ENCODE peak calls at places on chromosomes 1 and 21, in six cellular contexts. N is endothelial cell of umbilical vein, A is hepatocyte, U is OCI-LY7, B is K562, I is PC-3. R is an unnamed sample.
A peak's percentile ranks its signal among the peaks of the same experiment; 100 is the strongest.

GRCh38 chr1:227437495-227438008 is 119.3 kb upstream of the CDC42BPA start:
- DNase-seq in N (peak; percentile 84), A (peak; percentile 52), U (peak; percentile 3), B (peak; percentile 83), I (peak; percentile 90), R (peak; percentile 62)

GRCh38 chr1:184270556-184270955 is 116.3 kb upstream of the C1orf21 start:
- DNase-seq in N (no peak), A (no peak), U (no peak), B (no peak), I (no peak), R (no peak)

GRCh38 chr1:171833091-171833822 is 8.0 kb upstream of the DNM3 start:
- DNase-seq in N (no peak), A (no peak), U (no peak), B (no peak), I (no peak), R (no peak)

GRCh38 chr1:23951646-23952095 is 8.0 kb upstream of the PNRC2 start:
- DNase-seq in N (peak; percentile 80), A (peak; percentile 52), U (no peak), B (no peak), I (peak; percentile 89), R (no peak)

GRCh38 chr21:33655591-33656221 is 13.4 kb downstream of the ITSN1 start:
- DNase-seq in N (peak; percentile 90), A (peak; percentile 87), U (no peak), B (peak; percentile 32), I (peak; percentile 98), R (no peak)

GRCh38 chr1:45566722-45567121 is 16.1 kb downstream of the AKR1A1 start:
- DNase-seq in N (no peak), A (peak; percentile 51), U (no peak), B (no peak), I (no peak), R (no peak)

GRCh38 chr1:150534002-150534401 is 15.2 kb upstream of the ADAMTSL4 start:
- DNase-seq in N (no peak), A (no peak), U (no peak), B (no peak), I (no peak), R (no peak)

GRCh38 chr1:196535727-196536126 is 72.5 kb downstream of the KCNT2 start:
- DNase-seq in N (no peak), A (no peak), U (peak; percentile 77), B (no peak), I (peak; percentile 5), R (peak; percentile 52)

GRCh38 chr1:1083181-1084027 is 9.3 kb upstream of the RNF223 start:
- DNase-seq in N (no peak), A (no peak), U (no peak), B (no peak), I (no peak), R (no peak)

GRCh38 chr1:37244083-37244480 is 209.8 kb upstream of the GRIK3 start:
- DNase-seq in N (no peak), A (no peak), U (no peak), B (no peak), I (no peak), R (no peak)

GRCh38 chr1:89149229-89149628 is 23.3 kb upstream of the GBP2 start:
- DNase-seq in N (peak; percentile 14), A (peak; percentile 58), U (no peak), B (no peak), I (peak; percentile 33), R (no peak)

GRCh38 chr1:172390620-172391491 is 29.6 kb upstream of the C1orf105 start:
- DNase-seq in N (peak; percentile 28), A (peak; percentile 37), U (peak; percentile 37), B (no peak), I (no peak), R (no peak)

GRCh38 chr1:97314685-97315084 is 593.1 kb downstream of the PTBP2 start:
- DNase-seq in N (no peak), A (no peak), U (no peak), B (no peak), I (no peak), R (no peak)

GRCh38 chr1:113835686-113836290 is 23.5 kb upstream of the RSBN1 start:
- DNase-seq in N (peak; percentile 72), A (peak; percentile 68), U (peak; percentile 71), B (peak; percentile 38), I (peak; percentile 75), R (peak; percentile 90)

GRCh38 chr1:233005703-233006102 is 55.3 kb downstream of the NTPCR start:
- DNase-seq in N (peak; percentile 76), A (no peak), U (no peak), B (peak; percentile 35), I (peak; percentile 51), R (no peak)

GRCh38 chr1:102628008-102628736 is 480.1 kb downstream of the COL11A1 start:
- DNase-seq in N (no peak), A (peak; percentile 20), U (no peak), B (no peak), I (peak; percentile 19), R (no peak)

GRCh38 chr1:154988053-154988954 is 5.1 kb upstream of the LENEP start:
- DNase-seq in N (no peak), A (no peak), U (no peak), B (no peak), I (no peak), R (no peak)

GRCh38 chr1:94705755-94706154 is 114.4 kb upstream of the SLC44A3 start:
- DNase-seq in N (no peak), A (no peak), U (no peak), B (no peak), I (no peak), R (no peak)

GRCh38 chr1:150981805-150982712 is at the start of gene ANXA9:
- DNase-seq in N (no peak), A (peak; percentile 76), U (no peak), B (peak; percentile 78), I (peak; percentile 14), R (no peak)

GRCh38 chr1:27004471-27005165 is 8.0 kb downstream of the TENT5B start:
- DNase-seq in N (no peak), A (peak; percentile 72), U (no peak), B (peak; percentile 84), I (no peak), R (no peak)

GRCh38 chr21:34336245-34336644 is 27.6 kb upstream of the KCNE2 start:
- DNase-seq in N (no peak), A (no peak), U (no peak), B (no peak), I (no peak), R (no peak)

GRCh38 chr1:209651148-209651547 is 1.1 kb downstream of the LAMB3 start:
- DNase-seq in N (peak; percentile 77), A (peak; percentile 82), U (no peak), B (peak; percentile 80), I (peak; percentile 95), R (peak; percentile 38)

GRCh38 chr1:209650454-209650853 is 1.8 kb downstream of the LAMB3 start:
- DNase-seq in N (no peak), A (no peak), U (no peak), B (no peak), I (no peak), R (peak; percentile 23)

GRCh38 chr1:209653915-209654351 is 1.7 kb upstream of the LAMB3 start:
- DNase-seq in N (no peak), A (peak; percentile 74), U (no peak), B (no peak), I (no peak), R (no peak)

GRCh38 chr1:209652873-209653401 is 712 bp upstream of the LAMB3 start:
- DNase-seq in N (peak; percentile 64), A (peak; percentile 95), U (no peak), B (peak; percentile 46), I (peak; percentile 100), R (no peak)

GRCh38 chr1:209652121-209652742 is at the start of gene LAMB3:
- DNase-seq in N (no peak), A (peak; percentile 73), U (no peak), B (no peak), I (peak; percentile 94), R (no peak)
- H3K4me1 ChIP-seq in N (peaks cover 27% of the 10 kb centered on the region), A (peaks cover 47% of the 10 kb centered on the region), U (no peaks in the 10 kb centered on the region), B (peaks cover 39% of the 10 kb centered on the region), I (peaks cover 81% of the 10 kb centered on the region), R (no peaks in the 10 kb centered on the region)

GRCh38 chr1:50859657-50860056 is 100.4 kb downstream of the FAF1 start:
- DNase-seq in N (no peak), A (no peak), U (no peak), B (no peak), I (no peak), R (no peak)

GRCh38 chr1:50858761-50859160 is 101.3 kb downstream of the FAF1 start:
- DNase-seq in N (no peak), A (no peak), U (no peak), B (no peak), I (no peak), R (no peak)

GRCh38 chr1:50860256-50860655 is 99.8 kb downstream of the FAF1 start:
- DNase-seq in N (no peak), A (no peak), U (no peak), B (no peak), I (no peak), R (no peak)

GRCh38 chr1:50860702-50861101 is 99.4 kb downstream of the FAF1 start:
- DNase-seq in N (no peak), A (no peak), U (no peak), B (no peak), I (no peak), R (no peak)

DNA sequence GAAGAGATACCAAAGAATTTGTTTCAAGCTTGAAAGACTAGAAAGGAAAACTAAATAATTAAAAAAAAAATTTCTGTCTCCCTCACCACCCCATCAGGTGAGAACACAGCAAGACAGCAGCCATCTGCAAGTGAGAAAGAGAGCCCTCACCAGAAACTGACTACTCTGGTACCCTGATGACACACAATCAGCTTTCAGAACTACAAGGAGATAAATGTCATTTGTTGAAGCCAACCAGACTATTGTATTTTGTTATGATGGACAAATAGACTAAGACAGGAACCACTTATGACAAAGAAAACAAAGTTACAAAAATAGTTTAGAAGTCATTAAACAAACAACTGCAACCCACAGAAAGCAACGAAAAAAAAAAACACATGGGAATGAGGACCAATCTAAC is 98.3 kb downstream of the FAF1 start:
- DNase-seq in N (peak; percentile 21), A (no peak), U (no peak), B (no peak), I (peak; percentile 32), R (no peak)
- H3K9me3 ChIP-seq in N (no peaks in the 10 kb centered on the region), A (no peaks in the 10 kb centered on the region), U (peaks cover 21% of the 10 kb centered on the region), B (peaks cover 1% of the 10 kb centered on the region), I (no peaks in the 10 kb centered on the region), R (peaks cover 17% of the 10 kb centered on the region)

DNA sequence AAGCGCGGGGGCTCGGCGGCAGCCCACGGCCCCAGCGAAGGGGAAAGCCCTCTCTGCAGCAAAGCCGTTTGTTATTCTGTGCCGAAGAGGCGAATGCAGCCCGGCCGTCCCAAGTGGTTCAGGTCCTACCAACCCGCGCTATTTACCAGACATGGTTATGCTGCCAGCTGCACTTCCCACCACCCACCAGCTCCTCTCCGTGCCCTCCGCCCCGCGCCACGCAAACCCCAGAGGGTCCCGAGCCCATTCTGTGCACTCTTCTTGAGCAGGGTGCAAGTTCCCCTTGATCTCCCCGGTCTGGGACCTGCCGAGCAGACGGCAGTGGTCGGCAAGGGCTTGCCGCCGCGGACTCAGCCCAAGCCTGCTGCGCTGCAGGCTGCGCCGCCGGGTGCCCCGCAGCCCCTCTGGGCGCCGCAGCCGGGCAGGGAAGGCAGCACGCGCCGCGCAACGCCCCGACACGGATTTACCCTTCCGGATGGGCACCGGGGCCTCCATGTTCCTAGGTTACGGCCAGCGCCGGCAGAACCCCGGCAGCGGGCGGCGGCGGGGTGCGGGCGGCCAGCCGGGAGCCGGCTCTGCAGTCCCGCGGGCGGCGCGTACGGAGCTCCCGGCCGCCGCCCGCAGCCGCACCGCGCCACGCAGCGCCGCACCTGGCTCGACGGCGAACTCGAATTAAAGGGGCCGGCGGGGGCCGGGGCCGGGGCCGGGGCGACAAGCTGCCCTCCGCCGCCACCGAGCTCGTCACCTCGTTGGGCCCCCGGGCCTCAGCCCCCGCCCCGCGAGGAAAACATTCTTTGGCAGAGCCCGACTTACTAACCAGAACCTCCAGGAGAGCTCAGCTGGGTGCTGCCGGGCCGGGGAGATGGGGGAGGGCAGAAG is 865 bp upstream of the KCNA2 start:
- DNase-seq in N (peak; percentile 10), A (peak; percentile 23), U (no peak), B (no peak), I (no peak), R (no peak)
- H2AFZ ChIP-seq in N (no peak overlapping the region), A (peak overlapping the region; percentile 85), U (no peak overlapping the region), B (no peak overlapping the region), I (no peak overlapping the region), R (no peak overlapping the region)

GRCh38 chr1:2100775-2101108 is 50.5 kb downstream of the PRKCZ start:
- DNase-seq in N (no peak), A (no peak), U (no peak), B (no peak), I (no peak), R (no peak)
- H3K4me1 ChIP-seq in N (no peaks in the 10 kb centered on the region), A (peaks cover 6% of the 10 kb centered on the region), U (peaks cover 13% of the 10 kb centered on the region), B (peaks cover 14% of the 10 kb centered on the region), I (no peaks in the 10 kb centered on the region), R (no peaks in the 10 kb centered on the region)